ENCODE peak calls at places on chromosomes 12 and 14, in six cellular contexts. One of them, this sample, is unnamed.

GRCh38 chr12:102811125-102811737 is 105.8 kb downstream of the PAH start:
- DNase-seq in progenitor cell of endocrine pancreas: peak; percentile 31
- DNase-seq in bronchial epithelial cell: no peak
- DNase-seq in neural crest cell: peak; percentile 34
- DNase-seq in WTC11: peak; percentile 71
- DNase-seq in H9: peak; percentile 67
- DNase-seq in this sample: peak; percentile 61

GRCh38 chr14:52693004-52693403 is 2.4 kb downstream of the ERO1A start:
- DNase-seq in progenitor cell of endocrine pancreas: no peak
- DNase-seq in bronchial epithelial cell: no peak
- DNase-seq in neural crest cell: no peak
- DNase-seq in WTC11: no peak
- DNase-seq in H9: no peak
- DNase-seq in this sample: no peak

GRCh38 chr12:2937500-2937899 is 21.7 kb upstream of the TEAD4 start:
- DNase-seq in progenitor cell of endocrine pancreas: no peak
- DNase-seq in bronchial epithelial cell: no peak
- DNase-seq in neural crest cell: no peak
- DNase-seq in WTC11: no peak
- DNase-seq in H9: no peak
- DNase-seq in this sample: no peak

GRCh38 chr12:16359512-16360491 is 12.4 kb downstream of the MGST1 start:
- DNase-seq in progenitor cell of endocrine pancreas: peak; percentile 37
- DNase-seq in bronchial epithelial cell: peak; percentile 24
- DNase-seq in neural crest cell: peak; percentile 66
- DNase-seq in WTC11: peak; percentile 83
- DNase-seq in H9: peak; percentile 81
- DNase-seq in this sample: peak; percentile 78

GRCh38 chr14:68548194-68549056 is 244.4 kb downstream of the ZFP36L1 start:
- DNase-seq in progenitor cell of endocrine pancreas: no peak
- DNase-seq in bronchial epithelial cell: peak; percentile 96
- DNase-seq in neural crest cell: peak; percentile 44
- DNase-seq in WTC11: no peak
- DNase-seq in H9: no peak
- DNase-seq in this sample: peak; percentile 75

GRCh38 chr12:63844391-63845341 is at the start of gene SRGAP1:
- DNase-seq in progenitor cell of endocrine pancreas: peak; percentile 41
- DNase-seq in bronchial epithelial cell: peak; percentile 38
- DNase-seq in neural crest cell: peak; percentile 48
- DNase-seq in WTC11: no peak
- DNase-seq in H9: peak; percentile 53
- DNase-seq in this sample: peak; percentile 73

GRCh38 chr12:124172646-124173045 is 122.2 kb upstream of the RFLNA start:
- DNase-seq in progenitor cell of endocrine pancreas: no peak
- DNase-seq in bronchial epithelial cell: peak; percentile 36
- DNase-seq in neural crest cell: no peak
- DNase-seq in WTC11: no peak
- DNase-seq in H9: no peak
- DNase-seq in this sample: no peak

GRCh38 chr12:85155791-85156190 is 119.6 kb downstream of the LRRIQ1 start:
- DNase-seq in progenitor cell of endocrine pancreas: no peak
- DNase-seq in bronchial epithelial cell: peak; percentile 26
- DNase-seq in neural crest cell: no peak
- DNase-seq in WTC11: no peak
- DNase-seq in H9: no peak
- DNase-seq in this sample: no peak

GRCh38 chr14:68685419-68686211 is 107.3 kb downstream of the ZFP36L1 start:
- DNase-seq in progenitor cell of endocrine pancreas: no peak
- DNase-seq in bronchial epithelial cell: peak; percentile 98
- DNase-seq in neural crest cell: no peak
- DNase-seq in WTC11: no peak
- DNase-seq in H9: no peak
- DNase-seq in this sample: no peak

GRCh38 chr14:103260629-103261124 is 73.4 kb upstream of the EIF5 start:
- DNase-seq in progenitor cell of endocrine pancreas: no peak
- DNase-seq in bronchial epithelial cell: peak; percentile 45
- DNase-seq in neural crest cell: no peak
- DNase-seq in WTC11: no peak
- DNase-seq in H9: no peak
- DNase-seq in this sample: no peak

GRCh38 chr12:54932691-54933090 is 51.9 kb downstream of the TESPA1 start:
- DNase-seq in progenitor cell of endocrine pancreas: no peak
- DNase-seq in bronchial epithelial cell: peak; percentile 65
- DNase-seq in neural crest cell: no peak
- DNase-seq in WTC11: no peak
- DNase-seq in H9: no peak
- DNase-seq in this sample: no peak

GRCh38 chr14:104895786-104896642 is 28.7 kb upstream of the PLD4 start:
- DNase-seq in progenitor cell of endocrine pancreas: no peak
- DNase-seq in bronchial epithelial cell: peak; percentile 17
- DNase-seq in neural crest cell: no peak
- DNase-seq in WTC11: no peak
- DNase-seq in H9: peak; percentile 26
- DNase-seq in this sample: no peak

GRCh38 chr14:92692822-92693226 is 55.6 kb downstream of the LGMN start:
- DNase-seq in progenitor cell of endocrine pancreas: no peak
- DNase-seq in bronchial epithelial cell: peak; percentile 33
- DNase-seq in neural crest cell: no peak
- DNase-seq in WTC11: no peak
- DNase-seq in H9: no peak
- DNase-seq in this sample: no peak

GRCh38 chr14:33056213-33056612 is 117.5 kb downstream of the NPAS3 start:
- DNase-seq in progenitor cell of endocrine pancreas: no peak
- DNase-seq in bronchial epithelial cell: no peak
- DNase-seq in neural crest cell: no peak
- DNase-seq in WTC11: no peak
- DNase-seq in H9: no peak
- DNase-seq in this sample: no peak

GRCh38 chr12:122830517-122831214 is 4.6 kb upstream of the HIP1R start:
- DNase-seq in progenitor cell of endocrine pancreas: no peak
- DNase-seq in bronchial epithelial cell: peak; percentile 97
- DNase-seq in neural crest cell: no peak
- DNase-seq in WTC11: no peak
- DNase-seq in H9: no peak
- DNase-seq in this sample: no peak

GRCh38 chr12:16515666-16516065 is 90.3 kb downstream of the LMO3 start:
- DNase-seq in progenitor cell of endocrine pancreas: no peak
- DNase-seq in bronchial epithelial cell: peak; percentile 70
- DNase-seq in neural crest cell: no peak
- DNase-seq in WTC11: no peak
- DNase-seq in H9: no peak
- DNase-seq in this sample: no peak

GRCh38 chr12:30448038-30448437 is 247.6 kb downstream of the IPO8 start:
- DNase-seq in progenitor cell of endocrine pancreas: no peak
- DNase-seq in bronchial epithelial cell: no peak
- DNase-seq in neural crest cell: no peak
- DNase-seq in WTC11: no peak
- DNase-seq in H9: no peak
- DNase-seq in this sample: no peak

GRCh38 chr14:58272589-58273372 is 25.6 kb upstream of the ARID4A start:
- DNase-seq in progenitor cell of endocrine pancreas: no peak
- DNase-seq in bronchial epithelial cell: peak; percentile 38
- DNase-seq in neural crest cell: no peak
- DNase-seq in WTC11: no peak
- DNase-seq in H9: no peak
- DNase-seq in this sample: no peak

GRCh38 chr12:112198120-112198733 is 72.9 kb downstream of the TRAFD1 start:
- DNase-seq in progenitor cell of endocrine pancreas: peak; percentile 36
- DNase-seq in bronchial epithelial cell: peak; percentile 53
- DNase-seq in neural crest cell: peak; percentile 53
- DNase-seq in WTC11: peak; percentile 87
- DNase-seq in H9: peak; percentile 90
- DNase-seq in this sample: peak; percentile 60

GRCh38 chr14:20400965-20401593 is 12.2 kb downstream of the TEP1 start:
- DNase-seq in progenitor cell of endocrine pancreas: no peak
- DNase-seq in bronchial epithelial cell: peak; percentile 98
- DNase-seq in neural crest cell: no peak
- DNase-seq in WTC11: no peak
- DNase-seq in H9: no peak
- DNase-seq in this sample: no peak

GRCh38 chr12:108123382-108123781 is 5.7 kb upstream of the WSCD2 start:
- DNase-seq in progenitor cell of endocrine pancreas: no peak
- DNase-seq in bronchial epithelial cell: no peak
- DNase-seq in neural crest cell: no peak
- DNase-seq in WTC11: no peak
- DNase-seq in H9: no peak
- DNase-seq in this sample: no peak

GRCh38 chr14:88707088-88707487 is 85.7 kb downstream of the EML5 start:
- DNase-seq in progenitor cell of endocrine pancreas: no peak
- DNase-seq in bronchial epithelial cell: no peak
- DNase-seq in neural crest cell: no peak
- DNase-seq in WTC11: no peak
- DNase-seq in H9: no peak
- DNase-seq in this sample: no peak

GRCh38 chr12:96448287-96448686 is 41.1 kb upstream of the CFAP54 start:
- DNase-seq in progenitor cell of endocrine pancreas: no peak
- DNase-seq in bronchial epithelial cell: peak; percentile 89
- DNase-seq in neural crest cell: no peak
- DNase-seq in WTC11: no peak
- DNase-seq in H9: no peak
- DNase-seq in this sample: no peak

GRCh38 chr14:72471346-72471745 is 422.6 kb downstream of the DPF3 start:
- DNase-seq in progenitor cell of endocrine pancreas: no peak
- DNase-seq in bronchial epithelial cell: no peak
- DNase-seq in neural crest cell: no peak
- DNase-seq in WTC11: no peak
- DNase-seq in H9: no peak
- DNase-seq in this sample: no peak

GRCh38 chr14:72476657-72477499 is 417.0 kb downstream of the DPF3 start:
- DNase-seq in progenitor cell of endocrine pancreas: no peak
- DNase-seq in bronchial epithelial cell: peak; percentile 15
- DNase-seq in neural crest cell: no peak
- DNase-seq in WTC11: no peak
- DNase-seq in H9: peak; percentile 33
- DNase-seq in this sample: no peak

GRCh38 chr14:72478397-72479025 is 415.4 kb downstream of the DPF3 start:
- DNase-seq in progenitor cell of endocrine pancreas: no peak
- DNase-seq in bronchial epithelial cell: no peak
- DNase-seq in neural crest cell: no peak
- DNase-seq in WTC11: no peak
- DNase-seq in H9: no peak
- DNase-seq in this sample: peak; percentile 23

GRCh38 chr14:72472845-72473244 is 421.1 kb downstream of the DPF3 start:
- DNase-seq in progenitor cell of endocrine pancreas: no peak
- DNase-seq in bronchial epithelial cell: no peak
- DNase-seq in neural crest cell: no peak
- DNase-seq in WTC11: no peak
- DNase-seq in H9: no peak
- DNase-seq in this sample: no peak
- TF ChIP-seq CTCF in progenitor cell of endocrine pancreas: peak; percentile 25
- TF ChIP-seq CTCF in bronchial epithelial cell: no peak
- TF ChIP-seq CTCF in neural crest cell: peak; percentile 46
- TF ChIP-seq CTCF in WTC11: no peak
- TF ChIP-seq CTCF in H9: peak; percentile 43
- TF ChIP-seq CTCF in this sample: peak; percentile 28

GRCh38 chr12:121224591-121224990 is 14.7 kb downstream of the P2RX4 start:
- DNase-seq in progenitor cell of endocrine pancreas: no peak
- DNase-seq in bronchial epithelial cell: no peak
- DNase-seq in neural crest cell: no peak
- DNase-seq in WTC11: no peak
- DNase-seq in H9: no peak
- DNase-seq in this sample: no peak

GRCh38 chr12:121223283-121223946 is 13.5 kb downstream of the P2RX4 start:
- DNase-seq in progenitor cell of endocrine pancreas: no peak
- DNase-seq in bronchial epithelial cell: no peak
- DNase-seq in neural crest cell: no peak
- DNase-seq in WTC11: no peak
- DNase-seq in H9: peak; percentile 67
- DNase-seq in this sample: no peak

GRCh38 chr12:121222847-121223246 is 12.9 kb downstream of the P2RX4 start:
- DNase-seq in progenitor cell of endocrine pancreas: no peak
- DNase-seq in bronchial epithelial cell: no peak
- DNase-seq in neural crest cell: no peak
- DNase-seq in WTC11: no peak
- DNase-seq in H9: no peak
- DNase-seq in this sample: no peak

GRCh38 chr12:121226399-121226798 is 16.5 kb downstream of the P2RX4 start:
- DNase-seq in progenitor cell of endocrine pancreas: no peak
- DNase-seq in bronchial epithelial cell: no peak
- DNase-seq in neural crest cell: no peak
- DNase-seq in WTC11: no peak
- DNase-seq in H9: no peak
- DNase-seq in this sample: no peak

DNA sequence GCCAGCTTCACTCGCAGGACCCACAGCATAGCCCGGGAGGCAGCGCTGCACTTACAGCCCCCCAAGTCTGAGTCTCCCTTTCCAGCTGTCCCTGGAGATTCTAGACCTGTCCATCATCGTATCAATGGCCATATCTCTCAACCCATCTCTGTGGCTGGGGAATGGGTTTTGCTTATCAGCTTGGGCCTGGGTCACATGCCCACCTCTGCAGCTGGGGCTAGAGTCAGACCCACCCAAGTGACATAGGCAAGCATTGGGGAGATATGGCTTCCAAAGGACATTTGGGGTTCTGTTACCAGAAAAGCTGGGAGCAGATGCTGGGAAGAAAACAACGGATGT is 14.0 kb downstream of the P2RX4 start:
- DNase-seq in progenitor cell of endocrine pancreas: no peak
- DNase-seq in bronchial epithelial cell: no peak
- DNase-seq in neural crest cell: no peak
- DNase-seq in WTC11: no peak
- DNase-seq in H9: no peak
- DNase-seq in this sample: no peak
- TF ChIP-seq CTCF in progenitor cell of endocrine pancreas: no peak
- TF ChIP-seq CTCF in bronchial epithelial cell: no peak
- TF ChIP-seq CTCF in neural crest cell: no peak
- TF ChIP-seq CTCF in WTC11: no peak
- TF ChIP-seq CTCF in H9: no peak
- TF ChIP-seq CTCF in this sample: no peak

GRCh38 chr14:54207991-54208520 is 188.8 kb upstream of the CDKN3 start:
- DNase-seq in progenitor cell of endocrine pancreas: no peak
- DNase-seq in bronchial epithelial cell: no peak
- DNase-seq in neural crest cell: no peak
- DNase-seq in WTC11: no peak
- DNase-seq in H9: no peak
- DNase-seq in this sample: no peak
- TF ChIP-seq CTCF in progenitor cell of endocrine pancreas: no peak
- TF ChIP-seq CTCF in bronchial epithelial cell: no peak
- TF ChIP-seq CTCF in neural crest cell: no peak
- TF ChIP-seq CTCF in WTC11: no peak
- TF ChIP-seq CTCF in H9: no peak
- TF ChIP-seq CTCF in this sample: no peak

GRCh38 chr12:47755655-47756562 is 2.8 kb downstream of the RAPGEF3 start:
- DNase-seq in progenitor cell of endocrine pancreas: no peak
- DNase-seq in bronchial epithelial cell: peak; percentile 47
- DNase-seq in neural crest cell: no peak
- DNase-seq in WTC11: no peak
- DNase-seq in H9: no peak
- DNase-seq in this sample: peak; percentile 49

GRCh38 chr12:47757360-47757839 is 1.3 kb downstream of the RAPGEF3 start:
- DNase-seq in progenitor cell of endocrine pancreas: no peak
- DNase-seq in bronchial epithelial cell: no peak
- DNase-seq in neural crest cell: no peak
- DNase-seq in WTC11: no peak
- DNase-seq in H9: no peak
- DNase-seq in this sample: no peak

GRCh38 chr12:47758584-47758833 is 171 bp downstream of the RAPGEF3 start:
- DNase-seq in progenitor cell of endocrine pancreas: no peak
- DNase-seq in bronchial epithelial cell: no peak
- DNase-seq in neural crest cell: no peak
- DNase-seq in WTC11: no peak
- DNase-seq in H9: no peak
- DNase-seq in this sample: no peak

GRCh38 chr12:47757840-47758583 is 668 bp downstream of the RAPGEF3 start:
- DNase-seq in progenitor cell of endocrine pancreas: no peak
- DNase-seq in bronchial epithelial cell: no peak
- DNase-seq in neural crest cell: no peak
- DNase-seq in WTC11: no peak
- DNase-seq in H9: peak; percentile 74
- DNase-seq in this sample: no peak

GRCh38 chr12:47758834-47759690 is at the start of gene RAPGEF3:
- DNase-seq in progenitor cell of endocrine pancreas: peak; percentile 66
- DNase-seq in bronchial epithelial cell: peak; percentile 70
- DNase-seq in neural crest cell: peak; percentile 62
- DNase-seq in WTC11: peak; percentile 74
- DNase-seq in H9: peak; percentile 89
- DNase-seq in this sample: peak; percentile 77
- TF ChIP-seq CTCF in progenitor cell of endocrine pancreas: peak; percentile 52
- TF ChIP-seq CTCF in bronchial epithelial cell: peak; percentile 77
- TF ChIP-seq CTCF in neural crest cell: peak; percentile 68
- TF ChIP-seq CTCF in WTC11: no peak
- TF ChIP-seq CTCF in H9: peak; percentile 63
- TF ChIP-seq CTCF in this sample: peak; percentile 54

This sample was measured in nephron progenitor cell.